ENCODE peak calls at places on chromosome 9, in four cellular contexts. U, O, V and C are unnamed samples.

GRCh38 chr9:95409650-95410426 is 92.3 kb upstream of the FANCC start:
- DNase-seq in U (no peak), O (peak), V (peak), C (no peak)

GRCh38 chr9:93346240-93347112 is 105.0 kb upstream of the FAM120A start:
- DNase-seq in U (no peak), O (peak), V (no peak), C (no peak)

GRCh38 chr9:134833294-134833880 is 47.2 kb upstream of the FCN2 start:
- DNase-seq in U (no peak), O (no peak), V (no peak), C (no peak)

GRCh38 chr9:133467101-133467500 is 7.3 kb downstream of the CACFD1 start:
- DNase-seq in U (no peak), O (no peak), V (no peak), C (no peak)

GRCh38 chr9:11206925-11207324 is 594.1 kb upstream of the PTPRD start:
- DNase-seq in U (no peak), O (no peak), V (no peak), C (no peak)

GRCh38 chr9:93268551-93269314 is 84.8 kb downstream of the WNK2 start:
- DNase-seq in U (peak), O (no peak), V (no peak), C (peak)

GRCh38 chr9:93204470-93205043 is 20.6 kb downstream of the WNK2 start:
- DNase-seq in U (no peak), O (no peak), V (no peak), C (no peak)

GRCh38 chr9:95508968-95509850 is 7.6 kb downstream of the PTCH1 start:
- DNase-seq in U (peak), O (peak), V (peak), C (no peak)

GRCh38 chr9:134502261-134503211 is 139.1 kb upstream of the COL5A1 start:
- DNase-seq in U (no peak), O (peak), V (peak), C (no peak)

GRCh38 chr9:132994410-132995120 is 16.1 kb downstream of the GFI1B start:
- DNase-seq in U (peak), O (peak), V (no peak), C (no peak)

GRCh38 chr9:21477466-21477865 is 4.6 kb downstream of the IFNE start:
- DNase-seq in U (no peak), O (no peak), V (no peak), C (no peak)

GRCh38 chr9:4160284-4160683 is 139.6 kb downstream of the GLIS3 start:
- DNase-seq in U (no peak), O (peak), V (no peak), C (no peak)

GRCh38 chr9:133977421-133978201 is 14.5 kb downstream of the VAV2 start:
- DNase-seq in U (no peak), O (no peak), V (no peak), C (no peak)

GRCh38 chr9:99465231-99465891 is 243.3 kb downstream of the SEC61B start:
- DNase-seq in U (no peak), O (no peak), V (no peak), C (no peak)

GRCh38 chr9:6239048-6239461 is 23.4 kb downstream of the IL33 start:
- DNase-seq in U (no peak), O (peak), V (no peak), C (no peak)

GRCh38 chr9:24545847-24546522 is at the start of gene IZUMO3:
- DNase-seq in U (no peak), O (no peak), V (no peak), C (no peak)

GRCh38 chr9:32344551-32345182 is 39.8 kb upstream of the ACO1 start:
- DNase-seq in U (no peak), O (peak), V (peak), C (peak)

GRCh38 chr9:123662057-123662776 is 267.7 kb downstream of the DENND1A start:
- DNase-seq in U (no peak), O (no peak), V (no peak), C (no peak)

GRCh38 chr9:109289931-109290330 is 30.9 kb downstream of the EPB41L4B start:
- DNase-seq in U (no peak), O (no peak), V (no peak), C (no peak)

GRCh38 chr9:96215841-96216240 is 86.1 kb downstream of the HSD17B3 start:
- DNase-seq in U (no peak), O (no peak), V (no peak), C (no peak)

GRCh38 chr9:83006378-83006777 is 56.6 kb downstream of the RASEF start:
- DNase-seq in U (peak), O (no peak), V (no peak), C (no peak)

GRCh38 chr9:89789922-89790510 is 185.2 kb downstream of the GADD45G start:
- DNase-seq in U (no peak), O (no peak), V (no peak), C (no peak)

GRCh38 chr9:80556631-80557030 is 984.9 kb downstream of the TLE4 start:
- DNase-seq in U (no peak), O (peak), V (no peak), C (no peak)

GRCh38 chr9:115855458-115856133 is 298.0 kb upstream of the PAPPA start:
- DNase-seq in U (no peak), O (no peak), V (no peak), C (no peak)

GRCh38 chr9:132011896-132012295 is 67.8 kb downstream of the MED27 start:
- DNase-seq in U (peak), O (no peak), V (no peak), C (no peak)

GRCh38 chr9:38371495-38371894 is 21.0 kb upstream of the ALDH1B1 start:
- DNase-seq in U (peak), O (peak), V (no peak), C (peak)

GRCh38 chr9:38358390-38359296 is 33.9 kb upstream of the ALDH1B1 start:
- DNase-seq in U (no peak), O (no peak), V (no peak), C (no peak)

GRCh38 chr9:87113892-87114291 is 166.6 kb upstream of the GAS1 start:
- DNase-seq in U (no peak), O (peak), V (no peak), C (no peak)

GRCh38 chr9:5499889-5500398 is 10.4 kb upstream of the PDCD1LG2 start:
- DNase-seq in U (no peak), O (peak), V (peak), C (no peak)

GRCh38 chr9:115008536-115008935 is 78.1 kb upstream of the TNFSF8 start:
- DNase-seq in U (no peak), O (peak), V (no peak), C (no peak)

GRCh38 chr9:107732781-107733529 is 243.4 kb upstream of the KLF4 start:
- DNase-seq in U (no peak), O (peak), V (peak), C (no peak)

GRCh38 chr9:134367796-134368490 is 41.7 kb downstream of the RXRA start:
- DNase-seq in U (no peak), O (no peak), V (no peak), C (no peak)

GRCh38 chr9:70131296-70131695 is 87.6 kb downstream of the MAMDC2 start:
- DNase-seq in U (no peak), O (no peak), V (no peak), C (no peak)

GRCh38 chr9:31253800-31254762 is 1130.4 kb upstream of the ACO1 start:
- DNase-seq in U (no peak), O (no peak), V (no peak), C (no peak)

GRCh38 chr9:111287127-111287526 is 42.9 kb downstream of the OR2K2 start:
- DNase-seq in U (no peak), O (peak), V (no peak), C (no peak)

GRCh38 chr9:137606734-137607138 is 1.2 kb downstream of the ARRDC1 start:
- DNase-seq in U (no peak), O (no peak), V (no peak), C (no peak)

DNA sequence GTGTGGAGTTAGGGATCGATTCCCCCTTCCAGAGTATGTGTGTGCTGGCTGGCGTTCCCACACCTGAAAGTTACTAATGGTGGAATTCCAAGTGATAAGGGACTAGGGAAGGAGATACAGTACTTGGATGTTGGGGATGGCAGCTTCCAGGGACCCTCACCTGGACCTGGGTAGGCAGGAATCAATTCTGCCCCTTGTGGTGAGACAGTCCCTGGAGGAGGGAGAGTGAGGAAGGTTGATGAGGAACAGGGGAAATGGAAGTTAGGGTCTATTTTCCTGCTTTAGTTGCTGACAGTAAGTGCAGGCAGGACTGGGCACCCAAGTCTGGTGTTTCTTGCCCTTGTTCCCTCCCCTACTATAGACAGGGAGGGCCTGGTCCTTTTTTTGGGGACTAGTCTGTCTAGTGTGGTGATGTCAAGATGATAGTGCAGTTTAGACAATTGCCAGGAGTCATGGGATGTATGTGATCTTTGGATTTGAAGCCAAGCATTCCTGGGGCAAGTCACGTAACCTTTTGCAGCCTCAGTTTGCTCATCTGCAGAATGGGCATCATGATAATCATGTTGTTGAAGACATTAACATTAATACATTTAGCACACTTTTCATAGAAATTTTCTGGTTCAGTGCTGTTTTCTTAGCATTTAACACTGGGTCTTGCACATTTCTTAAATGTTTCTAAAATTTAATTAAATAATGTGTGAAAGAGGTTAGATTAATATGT is 51.7 kb downstream of the DAB2IP start:
- DNase-seq in U (no peak), O (no peak), V (no peak), C (no peak)
- H2AFZ ChIP-seq in U (no peak), O (no peak), V (no peak), C (no peak)

GRCh38 chr9:121048618-121049017 is 1.5 kb downstream of the C5 start:
- DNase-seq in U (no peak), O (no peak), V (no peak), C (no peak)
- H3K4me3 ChIP-seq in U (no peak), O (no peak), V (no peak), C (no peak)

DNA sequence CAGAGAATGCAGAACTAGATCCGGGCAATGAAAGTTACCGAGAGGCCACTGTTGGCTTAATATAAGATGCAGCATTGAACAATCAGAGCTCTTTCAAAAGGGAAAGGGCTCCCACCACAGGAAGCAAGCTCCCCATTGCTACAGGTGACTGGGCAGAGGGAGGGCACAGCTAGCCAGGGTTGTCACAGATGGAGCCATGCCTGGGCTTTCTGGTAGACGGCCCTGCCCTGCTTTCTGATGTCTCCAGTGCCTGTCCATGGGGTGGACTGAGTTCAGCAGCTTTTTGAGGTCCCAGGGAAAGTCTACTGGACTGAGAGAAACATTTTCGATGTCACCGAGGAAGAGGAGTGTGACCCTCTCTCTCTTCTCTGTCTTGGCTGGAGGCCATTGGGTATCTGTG is 14.1 kb downstream of the RGS3 start:
- DNase-seq in U (no peak), O (no peak), V (no peak), C (no peak)
- H2AFZ ChIP-seq in U (no peak), O (no peak), V (no peak), C (no peak)

GRCh38 chr9:125141751-125142150 is 1.6 kb downstream of the SCAI start:
- DNase-seq in U (no peak), O (no peak), V (no peak), C (no peak)
- H3K4me3 ChIP-seq in U (peak), O (peak), V (no peak), C (peak)